ENCODE peak calls at places on chromosomes 7 and 10, in nine cellular contexts. X is coronary artery; W is fibroblast of lung; Y is Panc1; A is activated gamma-delta T cell treated with Interleukin-2 at 50 U/mL for 16 hours; K is ELR; N is Ammon's horn; T is stimulated activated CD4-positive, alpha-beta T cell treated with anti-CD3 and anti-CD28 coated beads, Interleukin-1b, Interleukin-23, amount 100 ng/mL, for 48 hours; S is Calu3. F is an unnamed sample.

GRCh38 chr10:60441515-60441914 is 51.8 kb upstream of the ANK3 start:
- DNase-seq in X (no peak), W (peak), Y (no peak), A (no peak), K (peak), N (no peak), T (no peak), S (no peak), F (no peak)

GRCh38 chr10:6716521-6716920 is 136.4 kb upstream of the PRKCQ start:
- DNase-seq in X (no peak), W (peak), Y (no peak), A (no peak), K (peak), N (no peak), T (no peak), S (no peak), F (no peak)

GRCh38 chr10:30026578-30026977 is 32.8 kb downstream of the JCAD start:
- DNase-seq in X (no peak), W (no peak), Y (no peak), A (no peak), K (no peak), N (no peak), T (no peak), S (no peak), F (peak)

GRCh38 chr7:80218723-80219122 is 84.1 kb downstream of the GNAI1 start:
- DNase-seq in X (no peak), W (peak), Y (peak), A (no peak), K (peak), N (no peak), T (peak), S (no peak), F (no peak)

GRCh38 chr7:112550468-112551060 is 69.8 kb downstream of the LSMEM1 start:
- DNase-seq in X (no peak), W (peak), Y (peak), A (peak), K (peak), N (peak), T (no peak), S (peak), F (peak)

GRCh38 chr10:52258791-52259427 is 55.2 kb upstream of the DKK1 start:
- DNase-seq in X (no peak), W (no peak), Y (no peak), A (no peak), K (no peak), N (no peak), T (no peak), S (no peak), F (no peak)

GRCh38 chr7:22725585-22725984 is 1.4 kb upstream of the IL6 start:
- DNase-seq in X (no peak), W (peak), Y (no peak), A (no peak), K (peak), N (no peak), T (no peak), S (no peak), F (no peak)

GRCh38 chr10:52451817-52452216 is 137.7 kb downstream of the DKK1 start:
- DNase-seq in X (no peak), W (peak), Y (no peak), A (no peak), K (peak), N (no peak), T (no peak), S (no peak), F (no peak)

GRCh38 chr7:3548815-3549214 is 247.8 kb downstream of the SDK1 start:
- DNase-seq in X (no peak), W (no peak), Y (no peak), A (no peak), K (no peak), N (no peak), T (no peak), S (no peak), F (no peak)

GRCh38 chr10:6878067-6878412 is 298.0 kb upstream of the PRKCQ start:
- DNase-seq in X (no peak), W (peak), Y (no peak), A (no peak), K (no peak), N (peak), T (no peak), S (no peak), F (no peak)

GRCh38 chr7:7304705-7305475 is 122.5 kb downstream of the C1GALT1 start:
- DNase-seq in X (no peak), W (no peak), Y (no peak), A (no peak), K (no peak), N (no peak), T (no peak), S (no peak), F (no peak)

GRCh38 chr7:128115326-128115820 is 84.1 kb upstream of the LRRC4 start:
- DNase-seq in X (peak), W (no peak), Y (no peak), A (no peak), K (peak), N (no peak), T (no peak), S (no peak), F (no peak)

GRCh38 chr7:18575989-18576572 is 80.5 kb downstream of the HDAC9 start:
- DNase-seq in X (no peak), W (no peak), Y (no peak), A (no peak), K (no peak), N (no peak), T (no peak), S (no peak), F (no peak)

GRCh38 chr7:64876792-64877713 is 26.0 kb upstream of the ZNF273 start:
- DNase-seq in X (peak), W (no peak), Y (no peak), A (peak), K (no peak), N (peak), T (peak), S (no peak), F (peak)

F was measured in immature natural killer cell.